ENCODE peak calls at places on chromosomes 7 and 10, in four cellular contexts. O is hepatocyte, J is SK-N-SH, Y is PC-3. W is an unnamed sample.

GRCh38 chr10:132532174-132532573 is 5.4 kb upstream of the INPP5A start:
- DNase-seq in O (no peak), J (no peak), Y (no peak), W (no peak)

GRCh38 chr10:106705576-106706526 is 458.7 kb downstream of the SORCS1 start:
- DNase-seq in O (peak; percentile 88), J (peak; percentile 61), Y (peak; percentile 72), W (no peak)

GRCh38 chr7:28903779-28904538 is 54.2 kb downstream of the TRIL start:
- DNase-seq in O (no peak), J (no peak), Y (no peak), W (no peak)

GRCh38 chr10:1120761-1121160 is 64.6 kb downstream of the WDR37 start:
- DNase-seq in O (no peak), J (no peak), Y (no peak), W (no peak)

GRCh38 chr7:133888061-133888930 is 238.8 kb upstream of the LRGUK start:
- DNase-seq in O (no peak), J (no peak), Y (no peak), W (no peak)

GRCh38 chr10:121159670-121160069 is 308.5 kb downstream of the WDR11 start:
- DNase-seq in O (no peak), J (no peak), Y (peak; percentile 20), W (no peak)

GRCh38 chr7:28432105-28432504 is 19.8 kb downstream of the CREB5 start:
- DNase-seq in O (no peak), J (no peak), Y (no peak), W (no peak)

GRCh38 chr7:112204776-112205347 is 1.3 kb downstream of the DOCK4 start:
- DNase-seq in O (peak; percentile 8), J (no peak), Y (peak; percentile 34), W (no peak)

GRCh38 chr10:22573820-22574569 is 140.4 kb downstream of the PIP4K2A start:
- DNase-seq in O (no peak), J (peak; percentile 27), Y (peak; percentile 44), W (peak; percentile 64)

GRCh38 chr10:72258617-72259016 is 15.1 kb upstream of the DDIT4 start:
- DNase-seq in O (no peak), J (no peak), Y (no peak), W (no peak)

GRCh38 chr10:72254891-72255568 is 18.7 kb upstream of the DDIT4 start:
- DNase-seq in O (peak; percentile 84), J (peak; percentile 84), Y (no peak), W (peak; percentile 26)

GRCh38 chr10:72259491-72260214 is 14.1 kb upstream of the DDIT4 start:
- DNase-seq in O (peak; percentile 64), J (peak; percentile 72), Y (no peak), W (no peak)

GRCh38 chr10:72255977-72256729 is 17.6 kb upstream of the DDIT4 start:
- DNase-seq in O (no peak), J (no peak), Y (no peak), W (no peak)

DNA sequence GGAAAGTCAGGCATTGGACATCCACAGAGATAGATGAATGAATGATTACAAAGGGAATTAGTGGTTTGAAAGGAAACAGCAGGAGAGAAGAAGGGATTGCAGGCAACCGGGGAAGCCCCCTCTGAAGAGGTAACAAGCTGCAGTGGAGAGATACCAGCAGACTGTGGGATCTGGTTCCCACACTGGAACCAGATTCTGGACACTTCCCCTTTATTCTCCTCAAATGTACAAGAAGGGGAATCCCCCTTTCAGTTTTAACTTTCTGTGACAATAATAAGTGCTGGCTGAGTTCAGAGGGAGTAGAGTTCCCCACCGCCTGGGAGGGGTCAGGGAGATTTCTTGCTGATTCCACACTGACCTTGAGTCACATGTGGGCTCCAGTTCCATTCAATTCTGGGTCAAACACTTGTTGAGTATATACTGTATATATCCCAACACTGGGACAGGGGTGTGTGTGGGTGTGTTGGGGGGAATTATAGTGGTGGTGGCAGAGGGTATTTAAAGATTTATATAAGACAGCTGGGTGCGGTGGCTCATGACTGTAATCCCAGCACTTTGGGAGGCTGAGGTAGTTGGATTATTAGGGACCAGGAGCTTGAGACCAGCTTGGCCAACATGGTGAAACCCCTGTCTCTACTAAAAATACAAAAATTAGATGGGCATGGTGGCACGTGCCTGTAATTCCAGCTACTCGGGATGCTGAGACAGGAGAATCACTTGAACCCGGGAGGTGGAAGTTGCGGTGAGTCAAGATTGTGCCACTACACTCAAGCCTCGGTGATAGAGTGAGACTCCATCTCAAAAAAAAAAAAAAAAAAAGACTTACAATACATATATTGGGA is 16.5 kb upstream of the DDIT4 start:
- DNase-seq in O (no peak), J (no peak), Y (no peak), W (no peak)
- H3K27ac ChIP-seq in O (peak overlapping the region; percentile 9), J (no peak overlapping the region), Y (no peak overlapping the region), W (peak overlapping the region; percentile 6)

GRCh38 chr10:3117486-3117885 is 50.1 kb downstream of the PFKP start:
- DNase-seq in O (no peak), J (no peak), Y (no peak), W (no peak)
- H3K36me3 ChIP-seq in O (no peaks in the 10 kb centered on the region), J (peaks cover 72% of the 10 kb centered on the region), Y (no peaks in the 10 kb centered on the region), W (peaks cover 17% of the 10 kb centered on the region)

GRCh38 chr10:9339702-9340101 is 1285.2 kb downstream of the GATA3 start:
- DNase-seq in O (no peak), J (no peak), Y (no peak), W (no peak)
- H3K27ac ChIP-seq in O (no peak overlapping the region), J (no peak overlapping the region), Y (no peak overlapping the region), W (no peak overlapping the region)

GRCh38 chr10:6098156-6098555 is 9.3 kb downstream of the RBM17 start:
- DNase-seq in O (no peak), J (no peak), Y (no peak), W (no peak)

GRCh38 chr10:6101181-6101580 is 12.3 kb downstream of the RBM17 start:
- DNase-seq in O (no peak), J (no peak), Y (no peak), W (no peak)

GRCh38 chr10:6103591-6103990 is 14.8 kb downstream of the RBM17 start:
- DNase-seq in O (no peak), J (no peak), Y (no peak), W (no peak)

GRCh38 chr10:6102128-6102527 is 13.3 kb downstream of the RBM17 start:
- DNase-seq in O (no peak), J (no peak), Y (no peak), W (no peak)

DNA sequence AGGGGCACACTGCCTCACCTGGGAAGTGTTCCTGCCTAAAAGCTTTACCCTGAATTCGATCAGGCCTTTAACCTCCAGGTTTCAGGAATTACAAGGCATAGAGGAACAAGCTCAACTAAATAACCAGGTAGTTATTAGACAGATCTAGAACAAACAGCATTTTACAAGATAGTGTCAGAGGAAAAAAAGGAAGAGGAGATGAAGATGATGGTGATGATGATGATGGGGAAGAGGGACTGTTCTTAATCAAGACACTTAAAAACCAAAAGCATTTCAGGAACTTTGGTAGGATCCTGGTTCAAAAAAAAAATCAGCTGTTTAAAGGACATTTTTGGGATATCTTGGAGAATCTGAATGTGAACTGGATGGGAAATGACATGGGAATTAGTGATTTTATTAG is 11.5 kb downstream of the RBM17 start:
- DNase-seq in O (no peak), J (no peak), Y (no peak), W (no peak)
- H3K36me3 ChIP-seq in O (no peaks in the 10 kb centered on the region), J (peaks cover 65% of the 10 kb centered on the region), Y (no peaks in the 10 kb centered on the region), W (peaks cover 20% of the 10 kb centered on the region)